ENCODE peak calls at places on chromosomes 6 and 20, in nine cellular contexts. L is cardiac muscle cell; P is astrocyte; H is CD4-positive, CD25-positive, alpha-beta regulatory T cell; E is AG09309; W is tibial nerve; R is fibroblast of mammary gland; M is H1; F is ascending aorta. N is an unnamed sample.

GRCh38 chr20:62122659-62123449 is 579 bp downstream of the LSM14B start:
- DNase-seq in W (no peak), F (no peak), R (peak; percentile 49), E (no peak), L (peak; percentile 60), H (peak; percentile 39), M (no peak), P (no peak), N (no peak)

GRCh38 chr6:78701407-78701806 is 165.9 kb upstream of the IRAK1BP1 start:
- DNase-seq in M (no peak), F (no peak), P (peak; percentile 86), W (no peak), H (no peak), L (no peak), R (peak; percentile 84), E (peak; percentile 1), N (peak; percentile 6)

GRCh38 chr6:116410945-116411623 is 40.3 kb downstream of the DSE start:
- DNase-seq in E (no peak), F (no peak), W (peak; percentile 33), M (no peak), P (peak; percentile 60), L (peak; percentile 58), H (no peak), R (peak; percentile 79), N (no peak)

GRCh38 chr6:37624606-37625574 is 72.8 kb downstream of the MDGA1 start:
- DNase-seq in M (no peak), R (peak; percentile 17), P (no peak), H (no peak), L (no peak), E (no peak), F (no peak), W (no peak), N (no peak)

GRCh38 chr6:120378582-120379220 is 955.6 kb downstream of the TBC1D32 start:
- DNase-seq in P (no peak), H (peak; percentile 25), M (no peak), W (no peak), F (no peak), R (peak; percentile 69), L (peak; percentile 73), E (no peak), N (no peak)

GRCh38 chr6:36788768-36789167 is 50.5 kb downstream of the CPNE5 start:
- DNase-seq in R (peak; percentile 16), E (no peak), P (peak; percentile 22), L (no peak), W (no peak), H (peak; percentile 39), F (no peak), M (no peak), N (no peak)

GRCh38 chr6:99467509-99468106 is 42.5 kb upstream of the PNISR start:
- DNase-seq in P (peak; percentile 10), R (peak; percentile 49), F (no peak), L (peak; percentile 34), M (no peak), H (peak; percentile 40), E (no peak), W (no peak), N (no peak)

GRCh38 chr6:79946242-79946641 is 1.1 kb downstream of the ELOVL4 start:
- DNase-seq in R (peak; percentile 36), L (peak; percentile 63), P (peak; percentile 26), E (no peak), M (no peak), H (peak; percentile 32), W (no peak), F (no peak), N (no peak)

GRCh38 chr20:43138061-43138860 is 51.4 kb downstream of the PTPRT start:
- DNase-seq in P (no peak), L (no peak), H (no peak), E (no peak), W (no peak), M (no peak), R (no peak), F (no peak), N (no peak)

GRCh38 chr20:43137160-43137559 is 52.5 kb downstream of the PTPRT start:
- DNase-seq in F (no peak), M (no peak), P (no peak), L (no peak), H (no peak), R (no peak), E (no peak), W (no peak), N (no peak)

DNA sequence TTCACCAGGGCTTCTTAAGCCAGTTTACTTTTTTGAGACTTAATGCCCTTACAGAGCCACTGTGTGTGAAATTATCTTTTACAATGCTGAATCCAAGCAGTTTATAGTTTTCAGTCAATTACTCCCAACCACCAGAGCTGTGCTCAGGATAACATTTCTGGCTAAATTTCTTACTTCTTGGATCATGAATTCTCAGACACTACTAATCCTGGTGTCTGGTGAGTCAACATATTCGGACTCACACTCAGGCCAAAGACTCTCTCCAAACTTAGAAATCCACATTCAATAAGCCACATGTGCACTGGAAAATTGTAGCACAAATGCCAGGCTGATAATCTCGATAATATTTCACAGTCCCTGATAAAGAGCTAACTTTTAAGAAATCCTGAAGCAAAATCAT is 49.0 kb downstream of the PTPRT start:
- DNase-seq in P (no peak), W (no peak), R (no peak), H (no peak), E (no peak), M (no peak), L (no peak), F (no peak), N (no peak)
- H3K4me3 ChIP-seq in P (no peak overlapping the region), W (no peak overlapping the region), R (no peak overlapping the region), H (no peak overlapping the region), E (no peak overlapping the region), M (no peak overlapping the region), L (no peak overlapping the region), F (no peak overlapping the region), N (no peak overlapping the region)

DNA sequence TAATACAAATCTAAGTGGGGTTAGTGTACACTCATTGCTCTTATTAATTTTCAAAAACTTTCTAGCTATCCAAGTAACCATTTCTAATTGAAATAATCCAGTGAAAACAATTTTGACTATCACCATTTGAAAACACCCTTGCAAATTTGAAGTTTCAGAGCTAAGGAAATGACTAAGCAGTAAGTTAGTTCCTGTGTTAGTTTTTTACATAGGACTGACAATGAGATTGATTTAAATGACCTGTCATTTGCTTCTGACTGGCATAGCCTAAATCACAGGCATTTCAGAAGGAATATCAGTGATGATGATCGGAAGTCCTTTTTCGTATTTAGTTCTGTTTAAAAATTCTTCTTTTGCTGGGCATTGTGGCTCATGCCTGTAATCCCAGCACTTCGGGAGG is 27.0 kb downstream of the STK4 start:
- DNase-seq in L (no peak), F (no peak), H (peak; percentile 58), R (no peak), E (no peak), W (no peak), M (no peak), P (peak; percentile 28), N (no peak)
- H3K4me3 ChIP-seq in L (no peak overlapping the region), F (no peak overlapping the region), H (peak overlapping the region; percentile 62), R (no peak overlapping the region), E (no peak overlapping the region), W (no peak overlapping the region), M (no peak overlapping the region), P (no peak overlapping the region), N (no peak overlapping the region)

GRCh38 chr6:73252703-73253102 is 10.3 kb downstream of the KHDC1 start:
- DNase-seq in P (no peak), E (no peak), H (no peak), W (no peak), L (no peak), M (no peak), F (no peak), R (no peak), N (no peak)

GRCh38 chr6:73248192-73248898 is 14.7 kb downstream of the KHDC1 start:
- DNase-seq in E (no peak), W (no peak), M (no peak), L (no peak), F (no peak), R (no peak), P (no peak), H (no peak), N (no peak)

DNA sequence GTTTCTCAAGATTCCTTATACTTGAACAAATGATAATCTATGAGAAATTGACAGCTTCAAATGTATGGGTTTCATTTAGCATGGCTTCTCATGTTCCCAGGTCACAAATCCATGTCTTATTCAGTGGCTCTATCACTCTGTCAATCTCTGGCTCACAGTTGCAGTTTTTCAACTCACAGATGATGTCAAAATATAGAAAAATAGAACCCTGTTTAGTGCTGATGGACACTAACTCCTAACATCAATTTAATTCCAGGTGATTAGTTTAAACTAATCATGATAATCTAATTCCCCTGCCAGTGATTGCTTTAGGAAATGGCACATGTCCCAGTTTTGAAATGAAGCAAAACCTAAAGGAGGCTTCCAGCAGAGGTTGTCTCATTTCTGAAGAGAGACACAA is 13.0 kb downstream of the KHDC1 start:
- DNase-seq in P (no peak), W (no peak), F (no peak), M (no peak), E (no peak), R (no peak), H (no peak), L (no peak), N (no peak)
- H3K4me3 ChIP-seq in P (no peak overlapping the region), W (no peak overlapping the region), F (no peak overlapping the region), M (no peak overlapping the region), E (no peak overlapping the region), R (no peak overlapping the region), H (no peak overlapping the region), L (no peak overlapping the region), N (no peak overlapping the region)

GRCh38 chr6:155349956-155350355 is 35.7 kb upstream of the TFB1M start:
- DNase-seq in P (no peak), L (no peak), W (no peak), R (no peak), F (no peak), E (no peak), H (no peak), M (no peak), N (no peak)

GRCh38 chr6:155352130-155352420 is 37.8 kb upstream of the TFB1M start:
- DNase-seq in W (no peak), M (no peak), R (no peak), L (no peak), F (no peak), P (no peak), E (no peak), H (no peak), N (no peak)

GRCh38 chr6:155349129-155349528 is 34.8 kb upstream of the TFB1M start:
- DNase-seq in E (no peak), L (no peak), M (no peak), F (no peak), H (no peak), R (peak; percentile 51), P (peak; percentile 45), W (no peak), N (peak; percentile 13)

GRCh38 chr6:155352812-155353211 is 38.5 kb upstream of the TFB1M start:
- DNase-seq in L (no peak), R (peak; percentile 97), M (no peak), F (no peak), P (peak; percentile 65), H (no peak), E (peak; percentile 66), W (no peak), N (peak; percentile 27)

DNA sequence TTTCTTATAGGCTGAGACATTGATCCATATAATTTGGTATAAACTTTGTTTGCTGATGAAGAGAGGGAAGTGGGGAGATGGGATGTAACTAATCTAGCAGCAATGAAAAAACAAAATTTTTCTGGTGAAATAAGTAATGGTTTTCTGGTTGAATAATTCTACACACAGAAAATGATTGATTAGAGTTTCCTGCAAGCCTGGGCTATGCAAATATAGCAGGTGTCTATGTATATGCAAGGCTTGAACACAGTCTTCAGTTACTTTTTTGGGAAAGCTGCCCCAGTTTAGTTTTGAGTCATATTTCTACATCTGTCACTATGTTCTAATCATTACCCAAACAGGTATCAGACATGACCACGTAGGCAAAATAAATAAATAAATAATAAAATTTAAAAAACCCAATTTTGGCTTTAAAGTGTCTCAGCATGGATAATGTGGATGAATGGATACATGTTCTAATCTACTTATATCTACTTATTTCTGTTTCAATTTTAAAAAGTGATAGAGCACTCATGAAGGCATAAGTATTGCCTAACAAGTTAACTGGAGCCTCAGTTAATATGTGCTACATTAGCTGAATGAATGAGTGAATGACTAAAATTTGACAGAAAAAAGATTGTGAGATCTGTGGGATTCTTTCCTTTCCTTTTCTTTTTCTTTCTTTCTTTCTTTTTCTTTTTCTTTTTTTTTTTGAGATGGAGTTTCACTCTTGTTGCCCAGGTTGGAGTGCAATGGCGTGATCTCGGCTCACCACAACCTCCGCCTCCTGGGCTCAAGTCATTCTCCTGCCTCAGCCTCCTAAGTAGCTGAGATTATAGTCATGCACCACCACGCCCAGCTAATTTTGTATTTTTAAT is 37.2 kb upstream of the TFB1M start:
- DNase-seq in E (no peak), L (no peak), M (no peak), R (no peak), H (no peak), P (no peak), F (no peak), W (no peak), N (no peak)
- H3K4me3 ChIP-seq in E (no peak overlapping the region), L (no peak overlapping the region), M (no peak overlapping the region), R (no peak overlapping the region), H (no peak overlapping the region), P (no peak overlapping the region), F (no peak overlapping the region), W (no peak overlapping the region), N (no peak overlapping the region)

N was measured in AG04450.